ENCODE peak calls at places on chromosomes 3 and 15, in seven cellular contexts. W is CD8-positive, alpha-beta T cell; J is endodermal cell; B is cardiac muscle cell; H is IMR-90; U is lower lobe of right lung; L is A549. C is an unnamed sample.

GRCh38 chr3:9976736-9977709 is 9.6 kb downstream of the EMC3 start:
- DNase-seq in W (no peak), J (no peak), B (peak; percentile 98), H (peak; percentile 98), U (peak; percentile 78), L (peak; percentile 63), C (no peak)

GRCh38 chr3:58260733-58261132 is 23.1 kb downstream of the ABHD6 start:
- DNase-seq in W (no peak), J (no peak), B (no peak), H (peak; percentile 64), U (no peak), L (no peak), C (no peak)

GRCh38 chr3:39011191-39011736 is 40.5 kb downstream of the SCN11A start:
- DNase-seq in W (no peak), J (no peak), B (no peak), H (no peak), U (no peak), L (no peak), C (no peak)

GRCh38 chr3:50390523-50391177 is 31.3 kb upstream of the TMEM115 start:
- DNase-seq in W (no peak), J (no peak), B (no peak), H (no peak), U (peak; percentile 68), L (no peak), C (no peak)

GRCh38 chr3:169744332-169745054 is 20.4 kb downstream of the TERC start:
- DNase-seq in W (no peak), J (no peak), B (peak; percentile 62), H (peak; percentile 22), U (no peak), L (no peak), C (no peak)

GRCh38 chr3:185936814-185937688 is 763 bp downstream of the TRA2B start:
- DNase-seq in W (peak; percentile 75), J (peak; percentile 93), B (peak; percentile 92), H (peak; percentile 83), U (peak; percentile 92), L (peak; percentile 43), C (peak; percentile 81)

GRCh38 chr15:70669966-70670658 is 93.2 kb downstream of the UACA start:
- DNase-seq in W (no peak), J (no peak), B (peak; percentile 47), H (no peak), U (no peak), L (no peak), C (no peak)

GRCh38 chr3:9826815-9827574 is 16.8 kb downstream of the RPUSD3 start:
- DNase-seq in W (no peak), J (peak; percentile 84), B (peak; percentile 32), H (no peak), U (peak; percentile 37), L (peak; percentile 44), C (no peak)

GRCh38 chr15:75921732-75922703 is 18.3 kb downstream of the FBXO22 start:
- DNase-seq in W (no peak), J (peak; percentile 74), B (peak; percentile 84), H (peak; percentile 83), U (no peak), L (no peak), C (no peak)

GRCh38 chr3:158355623-158356588 is 215.1 kb upstream of the MLF1 start:
- DNase-seq in W (no peak), J (no peak), B (no peak), H (no peak), U (no peak), L (no peak), C (no peak)

GRCh38 chr15:85690546-85691226 is 104.0 kb downstream of the KLHL25 start:
- DNase-seq in W (no peak), J (no peak), B (no peak), H (no peak), U (no peak), L (no peak), C (no peak)

GRCh38 chr15:62566248-62566647 is 401.2 kb upstream of the C2CD4B start:
- DNase-seq in W (no peak), J (no peak), B (peak; percentile 20), H (peak; percentile 10), U (no peak), L (no peak), C (no peak)

GRCh38 chr3:119146578-119147375 is 812 bp downstream of the TEX55 start:
- DNase-seq in W (no peak), J (no peak), B (peak; percentile 5), H (no peak), U (no peak), L (no peak), C (no peak)

GRCh38 chr15:43210807-43211206 is 10.0 kb downstream of the EPB42 start:
- DNase-seq in W (no peak), J (peak; percentile 42), B (no peak), H (no peak), U (no peak), L (no peak), C (no peak)

GRCh38 chr15:80059786-80060489 is 462 bp downstream of the ZFAND6 start:
- DNase-seq in W (peak; percentile 71), J (no peak), B (peak; percentile 30), H (peak; percentile 16), U (peak; percentile 74), L (peak; percentile 72), C (no peak)

GRCh38 chr3:65597225-65597951 is 441.3 kb downstream of the MAGI1 start:
- DNase-seq in W (no peak), J (peak; percentile 89), B (peak; percentile 66), H (peak; percentile 54), U (no peak), L (no peak), C (no peak)

GRCh38 chr15:101063891-101064794 is 145.0 kb downstream of the LRRK1 start:
- DNase-seq in W (no peak), J (peak; percentile 41), B (peak; percentile 71), H (no peak), U (peak; percentile 46), L (no peak), C (no peak)

GRCh38 chr3:125300416-125300815 is 74.7 kb downstream of the ZNF148 start:
- DNase-seq in W (no peak), J (no peak), B (peak; percentile 41), H (peak; percentile 84), U (no peak), L (no peak), C (no peak)

GRCh38 chr3:138371070-138371950 is 22.9 kb downstream of the MRAS start:
- DNase-seq in W (no peak), J (no peak), B (no peak), H (no peak), U (no peak), L (no peak), C (no peak)

GRCh38 chr3:194874206-194874605 is 188.5 kb downstream of the FAM43A start:
- DNase-seq in W (no peak), J (peak; percentile 12), B (no peak), H (no peak), U (no peak), L (no peak), C (no peak)

DNA sequence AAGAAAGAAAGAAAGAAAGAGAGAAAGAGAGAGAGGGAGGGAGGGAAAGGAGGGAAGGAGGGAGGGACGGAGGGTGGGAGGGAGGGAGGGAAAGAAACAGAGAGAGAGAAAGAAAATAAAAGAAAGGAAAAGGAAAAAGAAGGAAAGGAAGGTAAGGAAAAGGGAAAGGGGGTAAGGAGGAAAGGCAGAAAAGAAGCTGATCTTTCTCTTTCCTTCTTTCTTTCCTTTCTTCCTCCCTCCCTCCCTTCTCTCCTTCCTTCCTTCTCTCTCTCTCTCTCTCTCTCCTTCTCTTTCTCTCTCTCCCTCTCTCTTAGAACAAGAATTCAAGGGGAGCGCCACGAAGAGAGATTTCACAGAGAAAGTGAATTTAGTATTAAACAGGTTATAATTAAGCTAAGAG is 25.8 kb upstream of the TMCC1 start:
- DNase-seq in W (no peak), J (no peak), B (no peak), H (no peak), U (no peak), L (no peak), C (no peak)
- H3K9me3 ChIP-seq in W (peaks cover 24% of the 10 kb centered on the region), J (peaks cover 38% of the 10 kb centered on the region), B (no peaks in the 10 kb centered on the region), H (peaks cover 34% of the 10 kb centered on the region), U (peaks cover 33% of the 10 kb centered on the region), L (peaks cover 47% of the 10 kb centered on the region), C (peaks cover 8% of the 10 kb centered on the region)

DNA sequence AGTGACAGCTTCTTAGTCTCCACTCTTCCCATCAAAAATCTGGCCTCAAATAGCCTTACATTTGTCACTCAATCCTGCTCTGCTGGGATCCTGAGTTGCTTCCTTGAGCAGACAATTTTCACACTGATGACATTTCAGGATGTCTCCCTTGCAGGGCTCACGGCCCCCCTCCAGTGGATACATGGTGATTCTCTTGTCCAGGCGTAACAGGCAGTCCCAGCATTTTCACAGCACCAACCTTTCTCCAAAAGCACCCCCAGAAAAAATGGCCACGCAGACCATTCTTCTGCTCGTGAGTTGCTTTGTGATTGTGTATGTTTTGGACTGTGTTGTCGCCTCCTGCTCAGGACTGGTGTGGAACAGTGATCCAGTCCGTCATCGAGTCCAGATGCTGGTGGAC is 47.4 kb upstream of the WNT7A start:
- DNase-seq in W (no peak), J (peak; percentile 62), B (no peak), H (peak; percentile 0), U (no peak), L (no peak), C (no peak)
- H3K9me3 ChIP-seq in W (peaks cover 7% of the 10 kb centered on the region), J (peaks cover 47% of the 10 kb centered on the region), B (no peaks in the 10 kb centered on the region), H (peaks cover 12% of the 10 kb centered on the region), U (peaks cover 9% of the 10 kb centered on the region), L (no peaks in the 10 kb centered on the region), C (no peaks in the 10 kb centered on the region)

GRCh38 chr15:25250906-25251622 is 187.8 kb downstream of the UBE3A start:
- DNase-seq in W (no peak), J (no peak), B (no peak), H (no peak), U (peak; percentile 30), L (no peak), C (no peak)

GRCh38 chr15:25248583-25249235 is 190.1 kb downstream of the UBE3A start:
- DNase-seq in W (no peak), J (no peak), B (no peak), H (no peak), U (peak; percentile 30), L (no peak), C (no peak)

GRCh38 chr15:25251700-25252390 is 187.0 kb downstream of the UBE3A start:
- DNase-seq in W (no peak), J (peak; percentile 15), B (no peak), H (no peak), U (peak; percentile 25), L (no peak), C (no peak)

GRCh38 chr15:25249236-25250010 is 189.4 kb downstream of the UBE3A start:
- DNase-seq in W (no peak), J (peak; percentile 22), B (no peak), H (no peak), U (no peak), L (no peak), C (peak; percentile 4)

DNA sequence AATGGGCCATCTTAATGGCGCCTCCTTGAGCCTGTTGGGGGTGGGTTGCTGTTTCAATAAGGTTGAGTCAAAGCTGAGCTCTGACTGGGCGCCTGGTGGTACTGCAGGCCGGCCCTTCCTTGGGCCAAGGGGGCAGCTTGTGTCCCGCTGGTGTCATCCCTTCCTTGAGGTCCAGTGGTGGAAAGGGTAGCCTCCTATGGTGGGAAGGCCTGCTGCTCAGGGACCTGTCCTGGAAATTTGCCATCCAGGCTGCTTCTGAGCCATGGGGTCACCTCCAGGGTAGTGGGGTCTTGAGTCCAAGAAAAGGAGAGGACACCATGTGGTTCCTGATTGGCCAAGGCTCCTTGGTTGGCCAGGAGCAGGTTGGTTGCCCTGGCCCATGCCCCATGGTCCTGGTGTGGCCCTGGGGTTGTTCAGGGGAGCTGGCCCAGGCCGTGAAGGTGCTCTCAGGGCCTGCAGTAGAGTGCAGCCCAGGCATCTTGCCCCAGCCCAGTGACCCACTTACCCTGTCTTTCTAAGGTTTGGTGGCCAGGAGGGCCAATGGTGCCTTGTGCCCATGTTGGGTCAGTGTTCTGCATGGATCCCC is 188.7 kb downstream of the UBE3A start:
- DNase-seq in W (no peak), J (no peak), B (no peak), H (no peak), U (peak; percentile 20), L (no peak), C (no peak)
- H3K9me3 ChIP-seq in W (no peaks in the 10 kb centered on the region), J (peaks cover 21% of the 10 kb centered on the region), B (no peaks in the 10 kb centered on the region), H (peaks cover 55% of the 10 kb centered on the region), U (peaks cover 16% of the 10 kb centered on the region), L (no peaks in the 10 kb centered on the region), C (no peaks in the 10 kb centered on the region)

GRCh38 chr3:197244751-197245150 is 53.7 kb downstream of the DLG1 start:
- DNase-seq in W (no peak), J (no peak), B (no peak), H (no peak), U (no peak), L (no peak), C (no peak)
- H3K9me3 ChIP-seq in W (peaks cover 22% of the 10 kb centered on the region), J (peaks cover 100% of the 10 kb centered on the region), B (no peaks in the 10 kb centered on the region), H (peaks cover 31% of the 10 kb centered on the region), U (peaks cover 57% of the 10 kb centered on the region), L (peaks cover 45% of the 10 kb centered on the region), C (peaks cover 11% of the 10 kb centered on the region)

C was measured in T-helper 17 cell.